ENCODE peak calls at places on chromosomes 12 and 14, in ten cellular contexts. S, K, E, D, I, Y, P, M, A and R are unnamed samples.

GRCh38 chr12:3117628-3118027 is 40.4 kb downstream of the TSPAN9 start:
- DNase-seq in D (peak; percentile 96), E (no peak), K (no peak), S (no peak), I (peak; percentile 78), Y (peak; percentile 93), M (no peak), P (peak; percentile 45), A (peak; percentile 81), R (peak; percentile 40)

GRCh38 chr14:51302319-51303030 is 62.4 kb downstream of the TMX1 start:
- DNase-seq in M (no peak), K (no peak), A (no peak), Y (no peak), P (no peak), S (no peak), I (peak; percentile 47), D (peak; percentile 41), E (no peak), R (no peak)

GRCh38 chr14:40058916-40059897 is 627.0 kb upstream of the FBXO33 start:
- DNase-seq in P (no peak), K (no peak), M (no peak), Y (no peak), E (no peak), A (no peak), I (no peak), S (no peak), D (no peak), R (no peak)

GRCh38 chr14:39419272-39419671 is 13.0 kb downstream of the FBXO33 start:
- DNase-seq in S (no peak), P (no peak), D (no peak), A (no peak), E (no peak), Y (no peak), K (no peak), M (no peak), I (no peak), R (no peak)

GRCh38 chr12:111886662-111887545 is 44.9 kb downstream of the MAPKAPK5 start:
- DNase-seq in K (no peak), P (no peak), D (no peak), S (no peak), I (no peak), M (no peak), Y (no peak), E (no peak), A (no peak), R (no peak)

GRCh38 chr12:97386133-97386581 is 76.4 kb upstream of the RMST start:
- DNase-seq in I (no peak), K (no peak), M (peak; percentile 26), P (no peak), E (no peak), A (no peak), Y (no peak), S (peak; percentile 59), D (peak; percentile 79), R (no peak)

GRCh38 chr12:1162083-1162760 is 171.2 kb downstream of the ERC1 start:
- DNase-seq in A (no peak), Y (no peak), S (no peak), I (no peak), K (no peak), D (no peak), P (no peak), E (no peak), M (peak; percentile 69), R (no peak)

GRCh38 chr12:47088021-47088944 is 8.5 kb upstream of the AMIGO2 start:
- DNase-seq in I (peak; percentile 41), E (no peak), A (peak; percentile 56), M (no peak), D (peak; percentile 88), S (no peak), K (no peak), P (no peak), Y (peak; percentile 61), R (peak; percentile 85)

GRCh38 chr14:47102472-47102871 is 450.9 kb upstream of the RPL10L start:
- DNase-seq in Y (no peak), D (no peak), S (peak; percentile 74), M (no peak), P (no peak), E (no peak), K (no peak), A (no peak), I (no peak), R (no peak)

DNA sequence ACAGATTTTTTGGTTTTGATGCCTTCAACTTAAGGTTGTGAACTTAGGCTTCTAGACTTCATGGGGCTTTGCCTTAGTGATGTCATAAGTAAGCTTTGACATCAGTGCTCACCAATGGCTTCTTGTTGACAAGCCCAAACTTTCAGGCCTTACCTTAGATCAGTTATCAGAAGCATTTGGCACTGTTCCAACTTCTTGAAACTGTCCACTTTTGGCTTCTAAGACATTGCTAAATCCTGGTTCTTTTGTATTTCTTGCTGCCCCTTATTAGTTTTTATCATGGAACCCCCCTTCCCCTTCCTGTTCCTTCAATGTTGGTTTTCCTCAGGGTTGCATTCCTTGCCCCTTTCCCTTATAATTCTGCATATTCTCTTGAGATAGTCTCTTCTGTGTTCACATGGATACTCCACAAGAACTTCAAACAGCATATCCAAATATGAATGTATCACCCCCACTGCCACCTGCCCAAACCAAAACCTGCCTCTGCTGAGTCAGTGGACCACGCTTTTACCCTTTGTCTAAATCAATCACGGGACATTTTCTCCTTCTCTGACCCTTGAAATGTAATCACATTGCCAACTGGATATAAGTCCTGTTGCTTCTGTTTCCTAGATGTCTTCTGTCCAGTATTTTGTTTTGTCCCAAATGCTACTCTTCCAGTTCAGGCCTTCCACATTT is 7.9 kb downstream of the PFKM start:
- DNase-seq in M (no peak), P (no peak), K (no peak), I (no peak), S (no peak), E (no peak), D (no peak), A (no peak), Y (no peak), R (no peak)
- H3K27ac ChIP-seq in M (no peak overlapping the region), P (no peak overlapping the region), K (no peak overlapping the region), I (peak overlapping the region; percentile 85), S (no peak overlapping the region), E (no peak overlapping the region), D (no peak overlapping the region), A (no peak overlapping the region), Y (no peak overlapping the region), R (no peak overlapping the region)

GRCh38 chr12:7905071-7905470 is 30.9 kb downstream of the SLC2A3 start:
- DNase-seq in P (no peak), A (no peak), I (peak; percentile 53), S (no peak), D (peak; percentile 28), M (no peak), E (no peak), Y (no peak), K (no peak), R (no peak)

DNA sequence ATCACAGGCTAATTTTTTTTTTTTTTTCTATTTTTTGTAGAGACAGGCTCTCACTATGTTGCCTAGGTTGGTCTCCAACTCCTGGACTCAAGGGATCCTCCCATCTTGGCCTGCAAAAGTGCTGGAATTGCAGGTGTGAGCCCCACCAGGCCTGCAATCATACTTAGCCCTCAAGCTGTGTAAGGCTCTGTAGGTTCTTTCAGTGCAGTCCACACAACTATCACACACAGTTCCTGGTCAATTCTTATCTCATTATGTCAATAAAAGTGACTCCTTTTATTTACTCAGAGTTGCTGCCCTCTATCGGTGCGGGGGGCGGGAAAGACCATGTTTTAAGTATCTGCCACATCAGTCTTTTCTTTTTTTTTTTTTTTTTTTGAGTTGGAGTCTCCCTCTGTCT is 29.0 kb downstream of the SLC2A3 start:
- DNase-seq in P (peak; percentile 62), A (peak; percentile 85), M (peak; percentile 51), Y (peak; percentile 61), S (peak; percentile 96), E (no peak), D (peak; percentile 62), I (peak; percentile 48), K (peak; percentile 64), R (peak; percentile 48)
- TF ChIP-seq CTCF in P (peak; percentile 35), A (peak; percentile 70), M (peak; percentile 46), Y (peak; percentile 52), S (peak; percentile 90), E (no peak), D (peak; percentile 52), I (peak; percentile 38), K (peak; percentile 14), R (no peak)

DNA sequence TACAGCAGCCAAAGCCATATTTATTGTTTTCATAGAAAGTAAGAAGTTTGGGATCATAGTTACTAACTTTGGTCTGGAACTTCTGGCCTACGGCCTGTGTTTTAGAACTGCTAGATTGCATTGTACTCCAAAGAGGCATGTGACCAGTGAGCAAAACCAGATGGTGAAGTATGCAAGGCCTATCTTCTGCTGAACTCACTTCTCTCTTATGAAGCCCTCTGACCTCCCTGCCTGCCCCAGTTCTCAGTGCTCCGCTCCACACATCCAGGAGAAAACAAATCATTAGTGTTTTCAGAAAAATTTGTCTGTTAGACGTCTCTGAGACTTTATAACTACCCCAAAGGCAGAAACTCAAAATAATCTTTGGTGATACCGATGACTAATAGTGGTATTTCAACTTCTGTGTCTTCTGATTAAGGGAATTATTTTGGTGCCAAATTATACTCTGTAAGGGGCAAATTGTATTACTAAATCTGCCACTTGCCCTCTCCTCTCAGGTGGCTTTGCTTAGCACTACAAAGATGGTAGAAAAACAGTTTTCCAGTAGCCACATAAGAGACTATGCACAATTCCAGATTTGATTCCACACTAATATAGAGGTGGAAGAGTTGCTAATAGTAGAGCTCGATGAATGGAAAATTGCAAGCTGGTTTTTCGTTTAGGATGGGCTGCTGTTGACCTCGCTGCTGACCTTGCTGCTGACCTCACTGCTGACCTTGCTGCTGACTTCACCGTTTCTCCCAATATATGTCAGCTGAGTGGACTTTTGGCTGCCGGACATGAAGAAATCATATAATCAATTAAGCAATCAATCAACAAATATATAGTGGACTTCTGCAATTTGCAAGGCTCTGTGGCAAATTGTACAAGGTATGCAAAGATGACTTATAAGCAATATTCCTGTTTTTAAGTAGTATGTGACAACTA is 147.5 kb downstream of the KITLG start:
- DNase-seq in S (no peak), M (no peak), D (peak; percentile 37), P (no peak), K (no peak), I (peak; percentile 79), A (no peak), Y (peak; percentile 46), E (no peak), R (no peak)
- H3K27ac ChIP-seq in S (no peak overlapping the region), M (no peak overlapping the region), D (no peak overlapping the region), P (no peak overlapping the region), K (no peak overlapping the region), I (no peak overlapping the region), A (peak overlapping the region; percentile 15), Y (peak overlapping the region; percentile 48), E (no peak overlapping the region), R (no peak overlapping the region)

GRCh38 chr14:74784634-74785033 is 21.5 kb downstream of the YLPM1 start:
- DNase-seq in M (no peak), A (no peak), E (no peak), P (no peak), Y (no peak), D (no peak), K (no peak), I (no peak), S (no peak), R (no peak)

GRCh38 chr14:74792249-74793039 is 29.3 kb downstream of the YLPM1 start:
- DNase-seq in I (peak; percentile 30), K (no peak), M (no peak), Y (peak; percentile 15), S (no peak), D (peak; percentile 31), P (no peak), A (no peak), E (no peak), R (no peak)

GRCh38 chr14:74785056-74785613 is 22.0 kb downstream of the YLPM1 start:
- DNase-seq in E (no peak), P (no peak), K (no peak), I (no peak), S (no peak), M (no peak), Y (no peak), A (no peak), D (no peak), R (no peak)

GRCh38 chr14:74786916-74787315 is 23.8 kb downstream of the YLPM1 start:
- DNase-seq in E (no peak), S (no peak), A (no peak), K (no peak), M (no peak), P (no peak), D (no peak), I (no peak), Y (no peak), R (no peak)
- TF ChIP-seq CTCF in E (no peak), S (peak; percentile 36), A (no peak), K (no peak), M (no peak), P (no peak), D (no peak), I (peak; percentile 10), Y (no peak), R (no peak)